ENCODE peak calls at places on chromosomes 4 and X, in four cellular contexts. T, W, H and O are unnamed samples.

GRCh38 chrX:17580529-17581155 is 156.7 kb upstream of the SCML1 start:
- DNase-seq in T (no peak), W (peak), H (peak), O (peak)

GRCh38 chr4:168388890-168389289 is 70.3 kb upstream of the DDX60 start:
- DNase-seq in H (peak), T (no peak), W (peak), O (peak)

GRCh38 chr4:55947912-55948725 is 626 bp upstream of the CEP135 start:
- DNase-seq in T (no peak), H (peak), W (peak), O (peak)

GRCh38 chr4:87476934-87477333 is 52.2 kb downstream of the SPARCL1 start:
- DNase-seq in T (no peak), H (no peak), W (no peak), O (no peak)

GRCh38 chr4:148893095-148893494 is 450.9 kb upstream of the NR3C2 start:
- DNase-seq in W (no peak), T (no peak), H (no peak), O (no peak)

GRCh38 chr4:141913928-141914327 is 277.5 kb downstream of the IL15 start:
- DNase-seq in H (no peak), T (no peak), W (peak), O (no peak)

GRCh38 chr4:40788338-40788737 is 38.6 kb downstream of the NSUN7 start:
- DNase-seq in W (no peak), T (no peak), H (no peak), O (no peak)

GRCh38 chr4:143921160-143921559 is 15.8 kb upstream of the GYPE start:
- DNase-seq in T (no peak), W (no peak), H (no peak), O (no peak)

GRCh38 chr4:112648263-112649054 is 11.5 kb downstream of the LARP7 start:
- DNase-seq in W (no peak), T (no peak), H (no peak), O (peak)

GRCh38 chr4:8117278-8117682 is 41.3 kb downstream of the ABLIM2 start:
- DNase-seq in W (peak), T (peak), H (peak), O (no peak)

GRCh38 chr4:118807659-118808058 is 28.3 kb downstream of the SEC24D start:
- DNase-seq in W (no peak), T (no peak), H (no peak), O (no peak)

GRCh38 chr4:29536745-29537144 is 1183.4 kb upstream of the PCDH7 start:
- DNase-seq in W (peak), H (no peak), T (no peak), O (no peak)

GRCh38 chr4:177309525-177310371 is at the start of gene NEIL3:
- DNase-seq in W (peak), T (peak), H (peak), O (peak)

GRCh38 chr4:110196206-110196870 is 2.1 kb downstream of the ELOVL6 start:
- DNase-seq in T (peak), H (peak), W (peak), O (no peak)

GRCh38 chr4:76898385-76898692 is 395 bp upstream of the SOWAHB start:
- DNase-seq in T (no peak), W (no peak), H (no peak), O (no peak)

GRCh38 chrX:21503593-21503992 is 129.4 kb downstream of the CNKSR2 start:
- DNase-seq in T (no peak), H (no peak), W (no peak), O (no peak)

GRCh38 chrX:123171781-123172180 is 12.3 kb upstream of the GRIA3 start:
- DNase-seq in T (no peak), H (no peak), W (peak), O (peak)

GRCh38 chr4:67871867-67872266 is 11.9 kb downstream of the TMPRSS11D start:
- DNase-seq in W (peak), T (no peak), H (peak), O (peak)

GRCh38 chr4:130478406-130478805 is 1382.5 kb downstream of the C4orf33 start:
- DNase-seq in W (peak), H (no peak), T (no peak), O (peak)

GRCh38 chr4:61918507-61919462 is 718.7 kb downstream of the ADGRL3 start:
- DNase-seq in W (no peak), H (no peak), T (no peak), O (no peak)

GRCh38 chr4:42871685-42872271 is 20.7 kb upstream of the GRXCR1 start:
- DNase-seq in H (no peak), T (no peak), W (no peak), O (no peak)

GRCh38 chrX:76183289-76184057 is 10.6 kb downstream of the PBDC1 start:
- DNase-seq in W (no peak), H (peak), T (no peak), O (peak)

GRCh38 chrX:14700982-14701381 is 171.6 kb downstream of the GLRA2 start:
- DNase-seq in W (no peak), H (no peak), T (no peak), O (no peak)

GRCh38 chrX:46918434-46918833 is 6.2 kb downstream of the JADE3 start:
- DNase-seq in H (no peak), T (no peak), W (no peak), O (no peak)

GRCh38 chr4:80265571-80266266 is 745 bp upstream of the FGF5 start:
- DNase-seq in W (peak), H (peak), T (no peak), O (peak)

GRCh38 chrX:34560180-34560579 is 96.9 kb downstream of the TMEM47 start:
- DNase-seq in T (no peak), W (no peak), H (no peak), O (no peak)

GRCh38 chrX:42976729-42977366 is 198.9 kb upstream of the PPP1R2C start:
- DNase-seq in W (peak), H (peak), T (peak), O (peak)

GRCh38 chr4:1683371-1683902 is 676 bp downstream of the FAM53A start:
- DNase-seq in T (no peak), H (peak), W (peak), O (peak)
- TF ChIP-seq EZH2 in T (no peak), H (no peak), W (no peak), O (no peak)

DNA sequence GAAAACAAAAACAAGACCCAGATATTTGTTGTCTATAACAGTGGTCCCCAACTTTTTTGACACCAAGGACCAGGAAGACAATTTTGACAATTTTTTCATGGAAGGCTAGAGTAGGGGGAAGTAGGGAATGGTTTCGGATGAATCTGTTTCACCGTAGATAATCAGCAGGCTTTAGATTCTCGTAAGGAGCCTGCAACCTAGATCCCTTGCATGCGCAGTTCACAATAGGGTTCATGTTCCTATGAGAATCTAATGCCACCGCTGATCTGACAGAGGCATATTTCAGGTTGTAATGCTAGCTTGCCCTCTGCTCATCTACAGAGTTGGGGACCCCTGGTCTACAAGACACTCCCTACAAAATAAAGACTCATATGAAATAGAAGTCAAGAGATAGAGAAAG is 229.8 kb downstream of the NDST4 start:
- DNase-seq in H (no peak), W (no peak), T (no peak), O (no peak)
- TF ChIP-seq EZH2 in H (no peak), W (no peak), T (no peak), O (no peak)

DNA sequence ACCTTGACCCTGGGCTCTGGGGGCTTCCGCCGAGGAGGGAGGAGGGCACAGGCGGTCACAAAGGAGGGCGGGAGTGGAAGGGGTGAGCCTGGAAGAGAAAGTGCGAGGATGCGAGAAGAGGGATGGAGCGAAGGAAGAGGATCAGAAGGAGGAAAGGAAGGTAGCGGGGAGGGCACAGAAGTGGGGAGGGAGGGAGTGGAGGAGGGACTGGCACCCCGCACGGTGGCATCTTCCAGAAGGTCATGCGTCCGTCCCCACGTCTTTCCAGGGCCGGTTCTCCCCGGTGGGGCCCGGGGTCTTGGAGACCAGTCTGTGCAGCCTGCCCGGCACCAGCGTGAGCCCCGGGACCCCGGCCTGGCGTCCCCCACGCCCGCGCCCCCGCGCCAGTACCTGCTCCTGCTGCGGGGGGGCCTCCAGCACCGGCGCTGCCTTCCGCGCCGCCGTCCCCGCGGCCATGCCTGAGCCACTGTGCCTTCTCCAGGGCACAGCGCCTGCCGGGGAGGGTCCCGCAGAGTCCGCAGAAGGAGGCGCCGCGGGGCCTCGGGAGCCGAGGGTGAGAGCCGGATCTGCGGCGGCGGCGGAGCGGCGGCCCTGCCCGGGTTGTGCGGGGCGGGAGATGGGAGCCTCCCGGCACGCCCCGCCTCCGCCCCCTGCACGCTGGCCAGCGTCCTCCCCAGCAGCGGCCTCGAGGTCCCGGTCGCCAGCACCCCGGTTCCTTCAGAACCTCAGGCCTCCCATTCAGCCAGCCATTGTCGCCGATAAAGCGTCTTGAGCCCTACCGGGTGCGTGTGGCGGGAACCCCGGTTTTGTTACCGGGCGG is at the start of gene RNF175:
- DNase-seq in W (no peak), T (no peak), H (peak), O (no peak)
- TF ChIP-seq EZH2 in W (peak), T (no peak), H (peak), O (peak)

DNA sequence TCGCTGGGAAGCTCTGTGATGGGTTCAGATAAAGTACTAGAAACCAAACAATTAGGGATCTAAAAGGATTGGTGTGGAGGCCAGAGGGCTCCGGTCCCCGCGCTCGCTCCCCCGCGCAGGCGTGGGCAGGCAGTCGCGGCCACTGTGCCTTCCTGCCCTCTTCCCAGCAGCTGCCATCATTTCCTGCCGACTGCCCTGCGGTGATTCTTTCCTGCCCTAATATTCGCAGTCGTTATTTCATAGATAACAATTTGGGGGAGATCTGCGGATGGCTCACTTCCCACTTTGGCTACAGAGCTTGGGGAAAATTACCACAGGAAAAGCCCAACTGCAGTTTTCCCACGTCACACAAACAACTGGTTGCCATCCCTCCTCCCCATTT is 2.2 kb downstream of the GRIA2 start:
- DNase-seq in H (no peak), T (no peak), W (peak), O (peak)
- TF ChIP-seq EZH2 in H (no peak), T (no peak), W (no peak), O (no peak)

GRCh38 chr4:825063-825968 is 613 bp downstream of the CPLX1 start:
- DNase-seq in W (no peak), H (peak), T (no peak), O (no peak)
- TF ChIP-seq EZH2 in W (peak), H (peak), T (no peak), O (peak)

GRCh38 chrX:39519566-39520301 is 578.0 kb downstream of the BCOR start:
- DNase-seq in W (no peak), H (no peak), T (no peak), O (no peak)

GRCh38 chrX:39516399-39516798 is 581.4 kb downstream of the BCOR start:
- DNase-seq in H (no peak), W (no peak), T (no peak), O (no peak)

GRCh38 chrX:39513836-39514235 is 583.9 kb downstream of the BCOR start:
- DNase-seq in T (no peak), H (peak), W (no peak), O (no peak)

GRCh38 chrX:39518451-39519212 is 579.1 kb downstream of the BCOR start:
- DNase-seq in H (no peak), W (no peak), T (no peak), O (peak)

GRCh38 chrX:39519213-39519544 is 578.6 kb downstream of the BCOR start:
- DNase-seq in H (peak), W (peak), T (no peak), O (peak)
- TF ChIP-seq EZH2 in H (no peak), W (no peak), T (no peak), O (no peak)